ENCODE peak calls at places on chromosomes 13 and 19, in five cellular contexts. Q is MM.1S, F is OCI-LY7, T is left lung, I is heart left ventricle. S is an unnamed sample. For H3K9me3 and H3K4me1, the result is how much of the 10 kb centered on the place peaks cover.

GRCh38 chr19:18051887-18052286 is 34.8 kb downstream of the IL12RB1 start:
- DNase-seq in Q (no peak), T (no peak), I (peak), F (no peak), S (peak)

GRCh38 chr13:60759499-60759898 is 362.5 kb downstream of the TDRD3 start:
- DNase-seq in T (no peak), I (no peak), Q (no peak), F (no peak), S (no peak)

GRCh38 chr13:49304763-49305695 is 57.3 kb downstream of the CDADC1 start:
- DNase-seq in I (no peak), Q (no peak), F (no peak), T (no peak), S (no peak)

GRCh38 chr19:18750295-18750970 is 40.7 kb downstream of the COMP start:
- DNase-seq in I (no peak), T (peak), F (no peak), Q (no peak), S (no peak)

GRCh38 chr19:35437152-35437951 is 10.7 kb upstream of the FFAR2 start:
- DNase-seq in Q (no peak), I (no peak), F (no peak), T (no peak), S (no peak)

GRCh38 chr13:77305276-77305675 is 21.6 kb downstream of the MYCBP2 start:
- DNase-seq in F (peak), T (no peak), Q (no peak), I (no peak), S (no peak)

GRCh38 chr19:10270616-10271394 is at the start of gene ICAM1:
- DNase-seq in F (peak), I (peak), Q (peak), T (peak), S (peak)

GRCh38 chr19:1901940-1902404 is 3.2 kb upstream of the ADAT3 start:
- DNase-seq in I (no peak), F (no peak), T (no peak), Q (no peak), S (peak)

GRCh38 chr19:38686530-38686888 is 39.1 kb downstream of the ACTN4 start:
- DNase-seq in Q (no peak), F (no peak), I (no peak), T (no peak), S (no peak)

GRCh38 chr19:8355631-8356402 is 8.1 kb upstream of the ANGPTL4 start:
- DNase-seq in Q (no peak), T (no peak), I (no peak), F (no peak), S (peak)

GRCh38 chr19:4829001-4829712 is 2.4 kb downstream of the TICAM1 start:
- DNase-seq in Q (no peak), F (peak), I (no peak), T (no peak), S (no peak)

GRCh38 chr13:113863511-113864302 is at the start of gene GAS6:
- DNase-seq in T (peak), Q (peak), I (peak), F (no peak), S (peak)

GRCh38 chr19:39125554-39126311 is at the start of gene PAK4:
- DNase-seq in F (peak), T (peak), Q (peak), I (peak), S (peak)

GRCh38 chr13:112690242-112690943 is 555 bp downstream of the ATP11A start:
- DNase-seq in F (peak), Q (peak), I (peak), T (peak), S (peak)

GRCh38 chr19:36489920-36490415 is 607 bp upstream of the ZNF566 start:
- DNase-seq in I (peak), F (peak), T (peak), Q (peak), S (peak)

GRCh38 chr13:33174980-33175379 is 110.6 kb downstream of the STARD13 start:
- DNase-seq in Q (no peak), I (no peak), F (no peak), T (no peak), S (no peak)

GRCh38 chr13:66665991-66666390 is 564.1 kb downstream of the PCDH9 start:
- DNase-seq in T (peak), Q (no peak), F (no peak), I (no peak), S (no peak)

GRCh38 chr13:102195566-102196462 is 206.0 kb downstream of the FGF14 start:
- DNase-seq in I (no peak), Q (no peak), F (no peak), T (no peak), S (no peak)

GRCh38 chr13:98892821-98893220 is 85.0 kb downstream of the DOCK9 start:
- DNase-seq in I (no peak), F (peak), Q (no peak), T (no peak), S (no peak)

GRCh38 chr13:44903596-44903995 is 85.7 kb downstream of the NUFIP1 start:
- DNase-seq in F (no peak), Q (no peak), T (no peak), I (peak), S (peak)

GRCh38 chr13:112877066-112877465 is 91.9 kb upstream of the MCF2L start:
- DNase-seq in I (no peak), F (no peak), Q (no peak), T (peak), S (no peak)

GRCh38 chr19:36049080-36049698 is 4.9 kb downstream of the THAP8 start:
- DNase-seq in I (no peak), F (no peak), Q (no peak), T (no peak), S (no peak)

GRCh38 chr13:111219950-111220349 is 100.5 kb upstream of the TEX29 start:
- DNase-seq in T (no peak), Q (no peak), I (no peak), F (no peak), S (no peak)

GRCh38 chr19:12984143-12984627 is 11.1 kb upstream of the NFIX start:
- DNase-seq in T (no peak), Q (no peak), I (no peak), F (no peak), S (no peak)

GRCh38 chr19:45469835-45470146 is 2.0 kb downstream of the FOSB start:
- DNase-seq in Q (peak), F (peak), T (no peak), I (no peak), S (no peak)

GRCh38 chr19:17977488-17977887 is 10.6 kb downstream of the KCNN1 start:
- DNase-seq in Q (no peak), I (no peak), F (no peak), T (no peak), S (no peak)

GRCh38 chr13:112879283-112879833 is 89.7 kb upstream of the MCF2L start:
- DNase-seq in F (no peak), T (peak), I (peak), Q (no peak), S (peak)

GRCh38 chr19:51440846-51441409 is 17.3 kb downstream of the SIGLEC8 start:
- DNase-seq in T (no peak), I (no peak), F (no peak), Q (no peak), S (no peak)

GRCh38 chr13:95360464-95361097 is 59.3 kb upstream of the ABCC4 start:
- DNase-seq in T (no peak), Q (no peak), I (no peak), F (no peak), S (no peak)

GRCh38 chr19:14059093-14059480 is 2.8 kb downstream of the PALM3 start:
- DNase-seq in F (peak), I (no peak), Q (no peak), T (no peak), S (no peak)

GRCh38 chr13:41006951-41007350 is 12.2 kb downstream of the ELF1 start:
- DNase-seq in F (peak), T (no peak), I (no peak), Q (no peak), S (no peak)

GRCh38 chr19:30046522-30046921 is 104.5 kb downstream of the URI1 start:
- DNase-seq in I (no peak), Q (no peak), T (no peak), F (peak), S (no peak)

GRCh38 chr13:47216176-47216822 is 319.4 kb upstream of the HTR2A start:
- DNase-seq in I (no peak), T (no peak), Q (peak), F (no peak), S (no peak)

DNA sequence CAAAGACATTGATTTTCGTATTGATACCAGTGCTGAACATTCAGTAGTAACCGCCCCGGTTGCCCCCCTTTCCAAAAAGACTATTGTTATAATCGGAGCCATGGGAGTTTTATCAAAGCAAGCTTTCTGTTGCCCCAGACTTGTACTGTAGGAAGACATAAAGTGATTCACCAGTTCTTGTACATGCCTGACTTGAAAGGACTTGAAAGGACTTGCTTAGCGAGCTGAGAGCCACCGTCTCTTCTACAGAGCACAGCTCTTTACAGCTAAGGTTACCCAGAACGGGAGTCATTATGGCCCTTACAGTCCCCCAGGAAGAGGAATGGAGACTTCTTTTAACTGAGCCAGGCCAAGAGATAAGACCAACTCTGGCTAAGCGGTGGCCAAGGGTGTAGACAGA is 5.1 kb downstream of the ZNF816 start:
- DNase-seq in T (no peak), I (no peak), F (no peak), Q (no peak), S (no peak)
- H3K9me3 ChIP-seq in T (half or more), I (under half), F (under half), Q (under half), S (under half)

DNA sequence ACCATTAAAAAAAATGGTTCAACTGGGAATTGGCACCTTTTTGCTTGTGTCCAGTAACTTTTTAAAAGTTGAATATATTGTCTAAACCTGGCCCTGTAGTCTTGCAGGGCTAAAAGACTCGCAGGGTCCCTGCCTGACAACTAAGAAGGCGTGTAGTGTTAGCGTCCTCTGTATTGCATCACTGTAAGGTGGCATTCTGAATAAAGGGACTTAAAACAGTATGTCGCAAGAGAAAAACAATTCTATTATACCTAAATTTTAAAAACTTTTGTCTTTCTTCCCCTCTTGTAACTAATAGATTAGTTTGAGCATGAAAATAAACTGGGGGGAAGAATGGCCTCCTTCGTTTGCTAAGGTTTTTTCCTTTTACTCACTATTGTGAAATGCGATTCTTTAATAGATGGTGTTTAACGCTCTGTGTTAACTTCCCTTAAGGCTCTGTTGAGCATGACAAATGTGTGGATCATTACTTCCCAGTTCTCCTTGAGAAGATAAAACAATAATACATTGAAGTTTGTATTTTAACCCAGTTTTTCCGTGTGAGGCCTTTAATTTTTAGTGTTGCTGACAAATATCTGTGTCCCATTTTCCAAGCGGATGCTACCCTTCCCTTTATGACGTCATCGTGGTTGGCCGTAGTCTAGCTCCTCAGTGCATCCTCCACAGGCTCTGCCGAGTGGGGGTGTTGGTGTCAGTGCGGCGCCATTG is 134.6 kb downstream of the KATNAL1 start:
- DNase-seq in T (no peak), Q (no peak), F (no peak), I (no peak), S (no peak)
- H3K4me1 ChIP-seq in T (under half), Q (under half), F (under half), I (under half), S (under half)

GRCh38 chr19:11781295-11782057 is 14.7 kb downstream of the ZNF441 start:
- DNase-seq in F (no peak), I (no peak), Q (no peak), T (no peak), S (no peak)

GRCh38 chr19:11784356-11784755 is 14.0 kb upstream of the ZNF491 start:
- DNase-seq in Q (no peak), T (no peak), I (no peak), F (no peak), S (no peak)

GRCh38 chr19:11783767-11784166 is 14.6 kb upstream of the ZNF491 start:
- DNase-seq in I (no peak), T (no peak), F (no peak), Q (no peak), S (no peak)

GRCh38 chr19:11780431-11781020 is 13.7 kb downstream of the ZNF441 start:
- DNase-seq in F (no peak), T (no peak), I (no peak), Q (no peak), S (no peak)
- H3K9me3 ChIP-seq in F (under half), T (half or more), I (half or more), Q (under half), S (under half)

DNA sequence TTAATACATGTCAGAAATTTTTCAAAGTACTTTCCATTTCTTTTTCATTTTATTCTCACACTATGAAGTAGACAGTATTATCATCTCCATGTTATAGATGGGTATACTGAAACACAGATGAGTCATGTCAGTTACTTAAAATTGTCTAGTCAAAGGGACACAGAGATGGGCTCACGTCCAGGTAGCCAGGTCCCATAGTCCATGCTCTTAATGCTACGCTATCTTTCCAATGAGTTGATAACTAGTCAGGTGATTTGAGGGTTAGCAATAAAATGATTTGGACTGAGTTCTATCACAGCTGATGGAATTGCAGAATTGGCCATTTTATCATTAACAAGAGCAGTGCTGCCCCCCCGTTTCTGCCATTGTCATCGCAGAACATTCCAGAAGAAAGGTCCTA is 319.0 kb downstream of the DLEU7 start:
- DNase-seq in Q (no peak), F (no peak), T (no peak), I (no peak), S (no peak)
- H3K4me1 ChIP-seq in Q (under half), F (half or more), T (half or more), I (under half), S (under half)

GRCh38 chr19:56953411-56953810 is 112.9 kb upstream of the PEG3 start:
- DNase-seq in Q (no peak), T (no peak), F (no peak), I (no peak), S (no peak)
- H3K9me3 ChIP-seq in Q (under half), T (half or more), F (under half), I (under half), S (under half)

S was measured in aorta.